ENCODE peak calls at places on chromosomes 12 and 14, in nine cellular contexts. R, T, D, O, X, U, M, H and F are unnamed samples. For H3K9me3, the result is how much of the 10 kb centered on the place peaks cover.

GRCh38 chr12:117450186-117450585 is 88.8 kb upstream of the NOS1 start:
- DNase-seq in R (no peak), T (no peak), D (no peak), O (no peak), X (no peak), U (no peak), M (no peak), H (no peak), F (no peak)

GRCh38 chr12:104443008-104443407 is 13.7 kb upstream of the CHST11 start:
- DNase-seq in R (no peak), T (no peak), D (no peak), O (no peak), X (no peak), U (no peak), M (no peak), H (no peak), F (no peak)

GRCh38 chr14:55600784-55601561 is 21.0 kb downstream of the KTN1 start:
- DNase-seq in R (peak), T (no peak), D (no peak), O (peak), X (no peak), U (peak), M (no peak), H (no peak), F (no peak)

GRCh38 chr12:75905975-75906374 is 125.6 kb downstream of the PHLDA1 start:
- DNase-seq in R (no peak), T (no peak), D (no peak), O (no peak), X (no peak), U (no peak), M (no peak), H (no peak), F (no peak)

GRCh38 chr12:22860926-22861325 is 236.0 kb downstream of the ETNK1 start:
- DNase-seq in R (no peak), T (peak), D (no peak), O (no peak), X (no peak), U (no peak), M (no peak), H (no peak), F (no peak)

GRCh38 chr12:15599266-15600037 is 189.7 kb downstream of the EPS8 start:
- DNase-seq in R (peak), T (no peak), D (no peak), O (peak), X (no peak), U (peak), M (no peak), H (no peak), F (no peak)

GRCh38 chr14:58138065-58138718 is 13.8 kb downstream of the ARMH4 start:
- DNase-seq in R (no peak), T (no peak), D (no peak), O (no peak), X (no peak), U (no peak), M (no peak), H (no peak), F (no peak)

GRCh38 chr12:106898001-106898966 is 57.4 kb upstream of the TMEM263 start:
- DNase-seq in R (no peak), T (no peak), D (no peak), O (no peak), X (no peak), U (no peak), M (no peak), H (no peak), F (no peak)

GRCh38 chr12:80186727-80187217 is 87.4 kb downstream of the OTOGL start:
- DNase-seq in R (peak), T (peak), D (no peak), O (peak), X (peak), U (peak), M (peak), H (peak), F (no peak)

GRCh38 chr12:81005635-81006034 is 67.9 kb upstream of the LIN7A start:
- DNase-seq in R (no peak), T (no peak), D (no peak), O (no peak), X (no peak), U (no peak), M (no peak), H (no peak), F (no peak)

GRCh38 chr12:128076188-128076587 is 190.8 kb upstream of the TMEM132C start:
- DNase-seq in R (no peak), T (no peak), D (no peak), O (peak), X (no peak), U (peak), M (no peak), H (no peak), F (no peak)

GRCh38 chr12:115013668-115014072 is 329.7 kb upstream of the TBX3 start:
- DNase-seq in R (no peak), T (no peak), D (no peak), O (no peak), X (no peak), U (no peak), M (no peak), H (no peak), F (no peak)

GRCh38 chr14:68653108-68653507 is 139.8 kb downstream of the ZFP36L1 start:
- DNase-seq in R (no peak), T (no peak), D (no peak), O (no peak), X (no peak), U (no peak), M (no peak), H (no peak), F (no peak)

GRCh38 chr12:115598827-115599226 is 678.7 kb downstream of the MED13L start:
- DNase-seq in R (peak), T (no peak), D (no peak), O (no peak), X (no peak), U (peak), M (no peak), H (no peak), F (no peak)

GRCh38 chr14:90970167-90970600 is 90.3 kb downstream of the RPS6KA5 start:
- DNase-seq in R (peak), T (no peak), D (no peak), O (peak), X (no peak), U (no peak), M (peak), H (no peak), F (no peak)

GRCh38 chr12:8590842-8591545 is 21.7 kb downstream of the AICDA start:
- DNase-seq in R (no peak), T (no peak), D (no peak), O (no peak), X (no peak), U (no peak), M (peak), H (no peak), F (no peak)

GRCh38 chr12:96121271-96121711 is 72.9 kb upstream of the ELK3 start:
- DNase-seq in R (peak), T (no peak), D (no peak), O (no peak), X (no peak), U (no peak), M (no peak), H (no peak), F (no peak)

GRCh38 chr12:53048033-53048779 is 1.7 kb upstream of the TNS2 start:
- DNase-seq in R (no peak), T (no peak), D (peak), O (peak), X (no peak), U (peak), M (no peak), H (peak), F (no peak)

GRCh38 chr14:22769369-22769768 is 2.9 kb downstream of the OXA1L start:
- DNase-seq in R (no peak), T (no peak), D (no peak), O (no peak), X (no peak), U (no peak), M (no peak), H (no peak), F (no peak)

GRCh38 chr14:92733007-92733406 is 15.4 kb downstream of the LGMN start:
- DNase-seq in R (no peak), T (no peak), D (no peak), O (no peak), X (no peak), U (no peak), M (no peak), H (no peak), F (no peak)

GRCh38 chr12:110733857-110734373 is 8.8 kb downstream of the PPP1CC start:
- DNase-seq in R (no peak), T (no peak), D (no peak), O (no peak), X (no peak), U (no peak), M (no peak), H (no peak), F (no peak)

GRCh38 chr14:51806026-51806590 is 54.3 kb upstream of the GNG2 start:
- DNase-seq in R (no peak), T (peak), D (no peak), O (no peak), X (no peak), U (no peak), M (no peak), H (peak), F (no peak)

GRCh38 chr12:75913502-75914110 is 118.0 kb downstream of the PHLDA1 start:
- DNase-seq in R (no peak), T (no peak), D (no peak), O (no peak), X (no peak), U (no peak), M (no peak), H (no peak), F (no peak)

GRCh38 chr14:50773632-50774541 is 57.1 kb downstream of the NIN start:
- DNase-seq in R (peak), T (peak), D (no peak), O (peak), X (no peak), U (peak), M (no peak), H (peak), F (no peak)

GRCh38 chr14:38409081-38409705 is 153.3 kb upstream of the CLEC14A start:
- DNase-seq in R (peak), T (no peak), D (no peak), O (no peak), X (no peak), U (no peak), M (no peak), H (no peak), F (no peak)

GRCh38 chr14:55309761-55310365 is 38.6 kb downstream of the FBXO34 start:
- DNase-seq in R (no peak), T (no peak), D (no peak), O (no peak), X (no peak), U (no peak), M (no peak), H (no peak), F (no peak)

GRCh38 chr14:99391671-99392070 is 89.0 kb downstream of the SETD3 start:
- DNase-seq in R (peak), T (no peak), D (no peak), O (no peak), X (no peak), U (no peak), M (no peak), H (no peak), F (no peak)
- H3K9me3 ChIP-seq in R (under half), T (under half), D (under half), O (under half), X (under half), U (under half), M (under half), H (under half), F (under half)

GRCh38 chr12:28909291-28909690 is 239.8 kb upstream of the FAR2 start:
- DNase-seq in R (peak), T (no peak), D (no peak), O (no peak), X (no peak), U (peak), M (no peak), H (no peak), F (no peak)
- H3K9me3 ChIP-seq in R (under half), T (under half), D (under half), O (under half), X (under half), U (under half), M (under half), H (under half), F (under half)

DNA sequence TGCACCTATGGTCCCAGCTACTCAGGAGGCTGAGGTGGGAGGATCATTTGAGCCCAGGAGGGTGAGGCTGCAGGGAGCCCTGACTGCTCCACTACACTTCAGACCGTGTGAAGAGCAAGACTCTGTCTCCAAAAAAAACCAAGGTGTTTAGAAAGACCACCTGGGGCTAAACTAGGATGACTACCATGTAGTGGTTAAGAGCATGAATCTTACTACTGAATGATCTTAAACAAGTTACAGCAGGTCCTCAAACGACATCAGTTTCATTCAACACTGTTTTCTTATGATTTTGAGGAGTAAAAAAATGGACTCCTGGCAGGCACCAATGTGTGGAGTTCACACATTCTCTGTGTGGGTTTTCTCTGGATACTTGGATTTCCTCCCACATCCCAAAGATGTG is 14.0 kb downstream of the AREL1 start:
- DNase-seq in R (no peak), T (no peak), D (no peak), O (no peak), X (no peak), U (no peak), M (no peak), H (no peak), F (no peak)
- H3K9me3 ChIP-seq in R (under half), T (under half), D (under half), O (under half), X (under half), U (under half), M (under half), H (under half), F (under half)

DNA sequence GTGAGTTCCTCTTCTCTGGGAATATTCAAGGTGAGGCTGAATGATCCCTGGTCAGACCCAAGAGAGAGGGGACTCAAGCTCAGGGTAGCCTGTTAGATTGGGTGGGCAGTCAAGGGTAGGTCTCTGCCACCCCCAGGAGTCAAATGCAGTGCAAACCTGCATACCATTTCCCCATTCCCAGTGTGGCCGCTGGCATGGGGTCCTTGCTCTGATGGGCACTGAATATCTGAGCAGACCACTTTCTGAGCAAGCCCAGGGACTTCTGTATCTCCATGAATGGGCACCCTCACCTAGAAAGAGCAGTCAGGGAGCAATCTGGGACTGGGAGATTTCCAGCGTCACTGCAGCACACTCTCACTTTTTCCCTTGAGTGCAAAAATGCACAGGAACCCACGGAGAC is 573.7 kb downstream of the BCL11B start:
- DNase-seq in R (no peak), T (no peak), D (no peak), O (no peak), X (no peak), U (no peak), M (no peak), H (no peak), F (no peak)
- H3K9me3 ChIP-seq in R (under half), T (under half), D (under half), O (under half), X (under half), U (under half), M (under half), H (under half), F (under half)

GRCh38 chr14:60647081-60647836 is 2.0 kb downstream of the SIX1 start:
- DNase-seq in R (peak), T (no peak), D (peak), O (peak), X (no peak), U (peak), M (no peak), H (no peak), F (no peak)

GRCh38 chr14:60647837-60648168 is 1.5 kb downstream of the SIX1 start:
- DNase-seq in R (no peak), T (no peak), D (no peak), O (no peak), X (no peak), U (no peak), M (no peak), H (no peak), F (no peak)

GRCh38 chr14:60649815-60650381 is 621 bp upstream of the SIX1 start:
- DNase-seq in R (peak), T (peak), D (no peak), O (peak), X (no peak), U (peak), M (no peak), H (no peak), F (no peak)

GRCh38 chr14:60648934-60649814 is at the start of gene SIX1:
- DNase-seq in R (peak), T (peak), D (peak), O (peak), X (no peak), U (peak), M (peak), H (peak), F (no peak)

GRCh38 chr14:60648169-60648933 is 926 bp downstream of the SIX1 start:
- DNase-seq in R (no peak), T (peak), D (peak), O (peak), X (no peak), U (peak), M (no peak), H (no peak), F (no peak)
- H3K9me3 ChIP-seq in R (under half), T (under half), D (under half), O (under half), X (under half), U (under half), M (under half), H (under half), F (under half)

GRCh38 chr12:113630625-113631024 is 159.0 kb upstream of the LHX5 start:
- DNase-seq in R (no peak), T (no peak), D (no peak), O (no peak), X (no peak), U (no peak), M (no peak), H (no peak), F (no peak)

GRCh38 chr12:113622410-113622809 is 150.7 kb upstream of the LHX5 start:
- DNase-seq in R (no peak), T (no peak), D (no peak), O (no peak), X (no peak), U (no peak), M (no peak), H (no peak), F (no peak)

GRCh38 chr12:113620437-113620976 is 148.8 kb upstream of the LHX5 start:
- DNase-seq in R (no peak), T (no peak), D (no peak), O (no peak), X (no peak), U (no peak), M (no peak), H (no peak), F (no peak)

DNA sequence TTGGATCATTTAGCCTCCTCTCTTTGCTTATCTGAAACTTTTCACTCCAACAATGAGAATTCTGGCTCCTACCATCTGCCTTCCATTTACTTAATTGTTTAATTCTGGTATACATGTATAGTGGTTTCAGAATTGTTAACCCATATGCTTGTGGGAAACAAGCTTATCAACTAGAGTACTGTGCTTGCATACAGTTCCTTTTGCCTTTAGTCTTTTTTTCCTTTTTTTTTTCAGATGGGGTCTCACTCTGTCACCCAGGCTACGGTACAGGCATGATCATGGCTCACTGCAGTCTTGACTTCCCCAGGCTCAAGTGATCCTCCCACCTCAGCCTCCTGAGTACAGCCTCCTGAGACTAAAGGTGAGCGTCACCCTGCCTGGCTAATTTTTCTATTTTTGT is 153.8 kb upstream of the LHX5 start:
- DNase-seq in R (no peak), T (no peak), D (no peak), O (no peak), X (no peak), U (no peak), M (no peak), H (no peak), F (no peak)
- H3K9me3 ChIP-seq in R (under half), T (under half), D (under half), O (under half), X (under half), U (under half), M (under half), H (under half), F (under half)